ENCODE peak calls at places on chromosomes 1 and 21, in seven cellular contexts. Y is NCI-H345, F is mesenchymal stem cell, B is amygdala, T is AG04449, Q is cardiac muscle cell, H is AG09319. I is an unnamed sample.
A peak's percentile ranks its signal among the peaks of the same experiment; 100 is the strongest.

GRCh38 chr1:232806071-232806510 is 875 bp downstream of the MAP10 start:
- DNase-seq in Y (peak; percentile 24), F (no peak), B (no peak), T (no peak), Q (no peak), H (no peak), I (peak; percentile 2)

GRCh38 chr1:6464514-6464836 is 1.5 kb downstream of the TNFRSF25 start:
- DNase-seq in Y (no peak), F (no peak), B (no peak), T (no peak), Q (no peak), H (no peak), I (no peak)

GRCh38 chr1:32352831-32353383 is 9.4 kb downstream of the FAM229A start:
- DNase-seq in Y (no peak), F (peak; percentile 54), B (no peak), T (no peak), Q (peak; percentile 58), H (no peak), I (no peak)

GRCh38 chr1:229781453-229781852 is 155.4 kb downstream of the URB2 start:
- DNase-seq in Y (no peak), F (no peak), B (no peak), T (no peak), Q (no peak), H (no peak), I (no peak)

GRCh38 chr1:3467096-3468036 is 12.9 kb downstream of the ARHGEF16 start:
- DNase-seq in Y (no peak), F (no peak), B (no peak), T (no peak), Q (no peak), H (no peak), I (no peak)

GRCh38 chr1:151618470-151618869 is 6.6 kb downstream of the SNX27 start:
- DNase-seq in Y (no peak), F (no peak), B (no peak), T (no peak), Q (no peak), H (no peak), I (no peak)

GRCh38 chr1:192589813-192590212 is 14.2 kb downstream of the RGS1 start:
- DNase-seq in Y (no peak), F (peak; percentile 47), B (no peak), T (no peak), Q (peak; percentile 30), H (no peak), I (no peak)

GRCh38 chr1:25858906-25859789 is at the start of gene AUNIP:
- DNase-seq in Y (peak; percentile 81), F (peak; percentile 91), B (peak; percentile 64), T (peak; percentile 21), Q (peak; percentile 94), H (peak; percentile 61), I (peak; percentile 95)

GRCh38 chr1:9235123-9235513 is 544 bp downstream of the H6PD start:
- DNase-seq in Y (peak; percentile 38), F (peak; percentile 90), B (no peak), T (no peak), Q (peak; percentile 81), H (peak; percentile 25), I (peak; percentile 84)

GRCh38 chr1:111747947-111748346 is 7.8 kb upstream of the DDX20 start:
- DNase-seq in Y (no peak), F (no peak), B (no peak), T (no peak), Q (no peak), H (no peak), I (no peak)

GRCh38 chr1:25867210-25867991 is 8.1 kb downstream of the PAQR7 start:
- DNase-seq in Y (no peak), F (no peak), B (no peak), T (no peak), Q (no peak), H (no peak), I (no peak)

GRCh38 chr21:46078322-46078981 is 19.5 kb upstream of the COL6A2 start:
- DNase-seq in Y (no peak), F (no peak), B (no peak), T (no peak), Q (no peak), H (no peak), I (no peak)

GRCh38 chr1:110281363-110282290 is 57.5 kb upstream of the RBM15 start:
- DNase-seq in Y (peak; percentile 80), F (peak; percentile 2), B (no peak), T (no peak), Q (no peak), H (no peak), I (no peak)

GRCh38 chr1:35554261-35555211 is 2.7 kb downstream of the KIAA0319L start:
- DNase-seq in Y (no peak), F (no peak), B (no peak), T (no peak), Q (peak; percentile 50), H (no peak), I (no peak)

GRCh38 chr1:198932351-198932991 is 293.6 kb downstream of the PTPRC start:
- DNase-seq in Y (no peak), F (no peak), B (no peak), T (no peak), Q (no peak), H (no peak), I (no peak)

I was measured in SJCRH30.